ENCODE peak calls at places on chromosomes 13 and 19, in nine cellular contexts. N, R, O, T, X, G, H, E and L are unnamed samples.

GRCh38 chr13:36438594-36439483 is 6.5 kb downstream of the CCNA1 start:
- DNase-seq in N (no peak), R (no peak), O (peak; percentile 76), T (no peak), X (no peak), G (no peak), H (no peak), E (no peak), L (no peak)

GRCh38 chr13:47241446-47241845 is 344.6 kb upstream of the HTR2A start:
- DNase-seq in N (no peak), R (no peak), O (no peak), T (no peak), X (no peak), G (no peak), H (no peak), E (no peak), L (no peak)

GRCh38 chr19:10836478-10837325 is 690 bp upstream of the TMED1 start:
- DNase-seq in N (peak; percentile 95), R (peak; percentile 87), O (no peak), T (peak; percentile 86), X (no peak), G (peak; percentile 89), H (peak; percentile 65), E (no peak), L (no peak)

GRCh38 chr19:15136234-15136954 is 29.2 kb downstream of the SYDE1 start:
- DNase-seq in N (no peak), R (no peak), O (peak; percentile 88), T (no peak), X (no peak), G (no peak), H (no peak), E (peak; percentile 82), L (no peak)

GRCh38 chr13:101916758-101917474 is 464.4 kb downstream of the ITGBL1 start:
- DNase-seq in N (no peak), R (no peak), O (no peak), T (no peak), X (no peak), G (no peak), H (no peak), E (no peak), L (no peak)

GRCh38 chr13:79459906-79460305 is 21.0 kb upstream of the NDFIP2 start:
- DNase-seq in N (no peak), R (no peak), O (peak; percentile 46), T (no peak), X (no peak), G (no peak), H (no peak), E (peak; percentile 25), L (no peak)

GRCh38 chr19:49857834-49858590 is 7.1 kb downstream of the PTOV1 start:
- DNase-seq in N (no peak), R (no peak), O (no peak), T (no peak), X (no peak), G (no peak), H (no peak), E (no peak), L (no peak)

GRCh38 chr13:50261502-50261901 is 246.3 kb downstream of the KCNRG start:
- DNase-seq in N (no peak), R (no peak), O (no peak), T (no peak), X (no peak), G (no peak), H (no peak), E (no peak), L (no peak)

GRCh38 chr13:114298866-114299265 is 15.4 kb upstream of the CHAMP1 start:
- DNase-seq in N (no peak), R (no peak), O (no peak), T (no peak), X (no peak), G (no peak), H (no peak), E (no peak), L (no peak)

GRCh38 chr19:30255783-30256509 is 116.2 kb upstream of the ZNF536 start:
- DNase-seq in N (no peak), R (no peak), O (no peak), T (no peak), X (no peak), G (no peak), H (no peak), E (no peak), L (no peak)

GRCh38 chr19:33683881-33684549 is 62.3 kb downstream of the CHST8 start:
- DNase-seq in N (no peak), R (peak; percentile 38), O (peak; percentile 46), T (no peak), X (no peak), G (peak; percentile 20), H (no peak), E (peak; percentile 18), L (peak; percentile 50)

GRCh38 chr13:26185720-26186119 is 36.4 kb downstream of the RNF6 start:
- DNase-seq in N (no peak), R (peak; percentile 22), O (no peak), T (no peak), X (no peak), G (no peak), H (no peak), E (peak; percentile 3), L (no peak)

GRCh38 chr13:83824120-83824519 is 58.2 kb downstream of the SLITRK1 start:
- DNase-seq in N (no peak), R (no peak), O (no peak), T (no peak), X (no peak), G (no peak), H (no peak), E (no peak), L (no peak)

GRCh38 chr19:571127-571974 is 1.0 kb upstream of the BSG start:
- DNase-seq in N (no peak), R (peak; percentile 38), O (peak; percentile 68), T (peak; percentile 62), X (peak; percentile 53), G (no peak), H (no peak), E (peak; percentile 35), L (peak; percentile 73)
- H3K4me1 ChIP-seq in N (peaks cover 45% of the 10 kb centered on the region), R (peaks cover 40% of the 10 kb centered on the region), O (peaks cover 13% of the 10 kb centered on the region), T (peaks cover 3% of the 10 kb centered on the region), X (peaks cover 34% of the 10 kb centered on the region), G (peaks cover 47% of the 10 kb centered on the region), H (peaks cover 49% of the 10 kb centered on the region), E (peaks cover 26% of the 10 kb centered on the region), L (peaks cover 29% of the 10 kb centered on the region)

GRCh38 chr19:3518231-3518630 is 12.1 kb downstream of the FZR1 start:
- DNase-seq in N (no peak), R (no peak), O (no peak), T (no peak), X (no peak), G (no peak), H (no peak), E (no peak), L (no peak)

GRCh38 chr19:3521104-3521445 is 15.0 kb downstream of the FZR1 start:
- DNase-seq in N (no peak), R (no peak), O (no peak), T (no peak), X (no peak), G (no peak), H (no peak), E (no peak), L (no peak)

GRCh38 chr19:3518669-3519068 is 12.6 kb downstream of the FZR1 start:
- DNase-seq in N (no peak), R (no peak), O (no peak), T (no peak), X (no peak), G (no peak), H (no peak), E (no peak), L (no peak)

GRCh38 chr19:3519126-3519525 is 13.0 kb downstream of the FZR1 start:
- DNase-seq in N (no peak), R (no peak), O (no peak), T (no peak), X (no peak), G (no peak), H (no peak), E (no peak), L (no peak)

GRCh38 chr19:3520166-3521103 is 14.3 kb downstream of the FZR1 start:
- DNase-seq in N (no peak), R (no peak), O (no peak), T (peak; percentile 93), X (no peak), G (no peak), H (no peak), E (no peak), L (no peak)
- H3K4me1 ChIP-seq in N (peaks cover 30% of the 10 kb centered on the region), R (peaks cover 29% of the 10 kb centered on the region), O (no peaks in the 10 kb centered on the region), T (no peaks in the 10 kb centered on the region), X (peaks cover 10% of the 10 kb centered on the region), G (peaks cover 7% of the 10 kb centered on the region), H (peaks cover 73% of the 10 kb centered on the region), E (peaks cover 7% of the 10 kb centered on the region), L (no peaks in the 10 kb centered on the region)

GRCh38 chr19:1843116-1843515 is 5.2 kb downstream of the REXO1 start:
- DNase-seq in N (no peak), R (no peak), O (no peak), T (no peak), X (no peak), G (no peak), H (no peak), E (no peak), L (no peak)
- H3K4me1 ChIP-seq in N (peaks cover 81% of the 10 kb centered on the region), R (peaks cover 73% of the 10 kb centered on the region), O (peaks cover 8% of the 10 kb centered on the region), T (peaks cover 9% of the 10 kb centered on the region), X (peaks cover 45% of the 10 kb centered on the region), G (peaks cover 91% of the 10 kb centered on the region), H (peaks cover 96% of the 10 kb centered on the region), E (peaks cover 10% of the 10 kb centered on the region), L (peaks cover 34% of the 10 kb centered on the region)

GRCh38 chr19:12954150-12954962 is 2.7 kb downstream of the GADD45GIP1 start:
- DNase-seq in N (no peak), R (no peak), O (no peak), T (peak; percentile 58), X (no peak), G (no peak), H (no peak), E (no peak), L (no peak)
- H3K4me1 ChIP-seq in N (peaks cover 49% of the 10 kb centered on the region), R (peaks cover 38% of the 10 kb centered on the region), O (peaks cover 20% of the 10 kb centered on the region), T (no peaks in the 10 kb centered on the region), X (peaks cover 7% of the 10 kb centered on the region), G (peaks cover 57% of the 10 kb centered on the region), H (peaks cover 64% of the 10 kb centered on the region), E (peaks cover 25% of the 10 kb centered on the region), L (peaks cover 41% of the 10 kb centered on the region)